ENCODE peak calls at places on chromosome 21, in six cellular contexts. One of them, this sample, is unnamed.

GRCh38 chr21:37509802-37510393 is 143.3 kb downstream of the DYRK1A start:
- DNase-seq in Daoy: no peak
- DNase-seq in effector CD4-positive, alpha-beta T cell: no peak
- DNase-seq in dermis microvascular lymphatic vessel endothelial cell: no peak
- DNase-seq in HS-5: no peak
- DNase-seq in stromal cell of bone marrow: peak; percentile 29
- DNase-seq in this sample: no peak

GRCh38 chr21:28069446-28069845 is 923.2 kb downstream of the LTN1 start:
- DNase-seq in HS-5: no peak
- DNase-seq in dermis microvascular lymphatic vessel endothelial cell: no peak
- DNase-seq in Daoy: no peak
- DNase-seq in effector CD4-positive, alpha-beta T cell: no peak
- DNase-seq in stromal cell of bone marrow: no peak
- DNase-seq in this sample: no peak

GRCh38 chr21:45404726-45405270 is at the start of gene COL18A1:
- DNase-seq in stromal cell of bone marrow: no peak
- DNase-seq in HS-5: no peak
- DNase-seq in Daoy: peak; percentile 78
- DNase-seq in dermis microvascular lymphatic vessel endothelial cell: peak; percentile 77
- DNase-seq in effector CD4-positive, alpha-beta T cell: no peak
- DNase-seq in this sample: no peak

GRCh38 chr21:15293251-15293650 is 228.5 kb upstream of the NRIP1 start:
- DNase-seq in dermis microvascular lymphatic vessel endothelial cell: peak; percentile 32
- DNase-seq in Daoy: peak; percentile 27
- DNase-seq in effector CD4-positive, alpha-beta T cell: no peak
- DNase-seq in HS-5: peak; percentile 84
- DNase-seq in stromal cell of bone marrow: peak; percentile 67
- DNase-seq in this sample: peak; percentile 44

GRCh38 chr21:36044056-36044455 is 16.3 kb downstream of the SETD4 start:
- DNase-seq in HS-5: no peak
- DNase-seq in effector CD4-positive, alpha-beta T cell: no peak
- DNase-seq in stromal cell of bone marrow: no peak
- DNase-seq in Daoy: no peak
- DNase-seq in dermis microvascular lymphatic vessel endothelial cell: no peak
- DNase-seq in this sample: no peak

GRCh38 chr21:38376235-38376634 is 119.4 kb downstream of the KCNJ15 start:
- DNase-seq in stromal cell of bone marrow: no peak
- DNase-seq in effector CD4-positive, alpha-beta T cell: no peak
- DNase-seq in dermis microvascular lymphatic vessel endothelial cell: peak; percentile 59
- DNase-seq in HS-5: no peak
- DNase-seq in Daoy: no peak
- DNase-seq in this sample: no peak

GRCh38 chr21:23887709-23888303 is 1719.5 kb downstream of the MRPL39 start:
- DNase-seq in HS-5: no peak
- DNase-seq in Daoy: peak; percentile 12
- DNase-seq in effector CD4-positive, alpha-beta T cell: no peak
- DNase-seq in dermis microvascular lymphatic vessel endothelial cell: no peak
- DNase-seq in stromal cell of bone marrow: no peak
- DNase-seq in this sample: peak; percentile 15

GRCh38 chr21:35390013-35390776 is 341.1 kb upstream of the RUNX1 start:
- DNase-seq in stromal cell of bone marrow: no peak
- DNase-seq in HS-5: no peak
- DNase-seq in Daoy: peak; percentile 71
- DNase-seq in effector CD4-positive, alpha-beta T cell: no peak
- DNase-seq in dermis microvascular lymphatic vessel endothelial cell: peak; percentile 53
- DNase-seq in this sample: no peak

GRCh38 chr21:42593007-42593814 is 60.2 kb upstream of the PDE9A start:
- DNase-seq in dermis microvascular lymphatic vessel endothelial cell: peak; percentile 53
- DNase-seq in HS-5: no peak
- DNase-seq in effector CD4-positive, alpha-beta T cell: peak; percentile 39
- DNase-seq in stromal cell of bone marrow: peak; percentile 22
- DNase-seq in Daoy: peak; percentile 76
- DNase-seq in this sample: peak; percentile 60

GRCh38 chr21:35034203-35034926 is 14.7 kb downstream of the RUNX1 start:
- DNase-seq in HS-5: no peak
- DNase-seq in stromal cell of bone marrow: no peak
- DNase-seq in effector CD4-positive, alpha-beta T cell: no peak
- DNase-seq in Daoy: no peak
- DNase-seq in dermis microvascular lymphatic vessel endothelial cell: no peak
- DNase-seq in this sample: no peak

GRCh38 chr21:32494946-32495703 is 82.6 kb downstream of the EVA1C start:
- DNase-seq in effector CD4-positive, alpha-beta T cell: no peak
- DNase-seq in Daoy: peak; percentile 81
- DNase-seq in stromal cell of bone marrow: peak; percentile 73
- DNase-seq in dermis microvascular lymphatic vessel endothelial cell: peak; percentile 91
- DNase-seq in HS-5: no peak
- DNase-seq in this sample: no peak

GRCh38 chr21:41620541-41620940 is 112.6 kb upstream of the TMPRSS2 start:
- DNase-seq in dermis microvascular lymphatic vessel endothelial cell: no peak
- DNase-seq in HS-5: no peak
- DNase-seq in stromal cell of bone marrow: no peak
- DNase-seq in Daoy: no peak
- DNase-seq in effector CD4-positive, alpha-beta T cell: no peak
- DNase-seq in this sample: no peak

GRCh38 chr21:29245104-29245643 is 53.5 kb upstream of the BACH1 start:
- DNase-seq in Daoy: no peak
- DNase-seq in HS-5: no peak
- DNase-seq in stromal cell of bone marrow: no peak
- DNase-seq in dermis microvascular lymphatic vessel endothelial cell: no peak
- DNase-seq in effector CD4-positive, alpha-beta T cell: no peak
- DNase-seq in this sample: no peak

GRCh38 chr21:16473965-16474364 is 744.2 kb downstream of the USP25 start:
- DNase-seq in effector CD4-positive, alpha-beta T cell: no peak
- DNase-seq in HS-5: no peak
- DNase-seq in stromal cell of bone marrow: no peak
- DNase-seq in Daoy: no peak
- DNase-seq in dermis microvascular lymphatic vessel endothelial cell: no peak
- DNase-seq in this sample: no peak

GRCh38 chr21:45353200-45353599 is 51.8 kb upstream of the COL18A1 start:
- DNase-seq in Daoy: no peak
- DNase-seq in dermis microvascular lymphatic vessel endothelial cell: no peak
- DNase-seq in HS-5: no peak
- DNase-seq in effector CD4-positive, alpha-beta T cell: no peak
- DNase-seq in stromal cell of bone marrow: no peak
- DNase-seq in this sample: no peak

GRCh38 chr21:42473495-42474042 is 22.5 kb downstream of the RSPH1 start:
- DNase-seq in stromal cell of bone marrow: no peak
- DNase-seq in effector CD4-positive, alpha-beta T cell: no peak
- DNase-seq in Daoy: no peak
- DNase-seq in HS-5: no peak
- DNase-seq in dermis microvascular lymphatic vessel endothelial cell: no peak
- DNase-seq in this sample: no peak

GRCh38 chr21:24265987-24266386 is 1341.3 kb downstream of the MRPL39 start:
- DNase-seq in stromal cell of bone marrow: no peak
- DNase-seq in Daoy: no peak
- DNase-seq in effector CD4-positive, alpha-beta T cell: no peak
- DNase-seq in dermis microvascular lymphatic vessel endothelial cell: no peak
- DNase-seq in HS-5: no peak
- DNase-seq in this sample: no peak

GRCh38 chr21:35563885-35564451 is 496.4 kb downstream of the SETD4 start:
- DNase-seq in Daoy: peak; percentile 85
- DNase-seq in effector CD4-positive, alpha-beta T cell: no peak
- DNase-seq in HS-5: no peak
- DNase-seq in dermis microvascular lymphatic vessel endothelial cell: no peak
- DNase-seq in stromal cell of bone marrow: peak; percentile 99
- DNase-seq in this sample: no peak

GRCh38 chr21:44925027-44925755 is 4.5 kb upstream of the ITGB2 start:
- DNase-seq in effector CD4-positive, alpha-beta T cell: no peak
- DNase-seq in Daoy: no peak
- DNase-seq in stromal cell of bone marrow: peak; percentile 46
- DNase-seq in dermis microvascular lymphatic vessel endothelial cell: no peak
- DNase-seq in HS-5: no peak
- DNase-seq in this sample: no peak

GRCh38 chr21:25360593-25360992 is 246.7 kb downstream of the MRPL39 start:
- DNase-seq in effector CD4-positive, alpha-beta T cell: no peak
- DNase-seq in Daoy: no peak
- DNase-seq in HS-5: no peak
- DNase-seq in stromal cell of bone marrow: no peak
- DNase-seq in dermis microvascular lymphatic vessel endothelial cell: no peak
- DNase-seq in this sample: no peak

GRCh38 chr21:36584980-36585940 is 105.3 kb upstream of the CLDN14 start:
- DNase-seq in stromal cell of bone marrow: no peak
- DNase-seq in effector CD4-positive, alpha-beta T cell: no peak
- DNase-seq in Daoy: no peak
- DNase-seq in HS-5: no peak
- DNase-seq in dermis microvascular lymphatic vessel endothelial cell: no peak
- DNase-seq in this sample: no peak

GRCh38 chr21:46369520-46370235 is 45.7 kb downstream of the PCNT start:
- DNase-seq in Daoy: no peak
- DNase-seq in dermis microvascular lymphatic vessel endothelial cell: no peak
- DNase-seq in HS-5: no peak
- DNase-seq in stromal cell of bone marrow: no peak
- DNase-seq in effector CD4-positive, alpha-beta T cell: no peak
- DNase-seq in this sample: no peak

GRCh38 chr21:43613755-43614638 is 45.3 kb downstream of the HSF2BP start:
- DNase-seq in dermis microvascular lymphatic vessel endothelial cell: no peak
- DNase-seq in stromal cell of bone marrow: no peak
- DNase-seq in HS-5: no peak
- DNase-seq in effector CD4-positive, alpha-beta T cell: no peak
- DNase-seq in Daoy: peak; percentile 78
- DNase-seq in this sample: no peak